ENCODE peak calls at places on chromosomes 11 and 22, in ten cellular contexts. One of them, this sample, is unnamed.

GRCh38 chr22:32844251-32844650 is 42.7 kb downstream of the TIMP3 start:
- DNase-seq in heart right ventricle: no peak
- DNase-seq in brain microvascular endothelial cell: no peak
- DNase-seq in tibial artery: no peak
- DNase-seq in lower lobe of right lung: no peak
- DNase-seq in IMR-90: no peak
- DNase-seq in breast epithelium: no peak
- DNase-seq in prostate gland: no peak
- DNase-seq in cardiac fibroblast: no peak
- DNase-seq in astrocyte of the cerebellum: no peak
- DNase-seq in this sample: no peak

GRCh38 chr11:42043312-42043711 is 583.9 kb upstream of the LRRC4C start:
- DNase-seq in tibial artery: no peak
- DNase-seq in prostate gland: no peak
- DNase-seq in cardiac fibroblast: peak
- DNase-seq in heart right ventricle: no peak
- DNase-seq in IMR-90: no peak
- DNase-seq in astrocyte of the cerebellum: no peak
- DNase-seq in breast epithelium: no peak
- DNase-seq in lower lobe of right lung: no peak
- DNase-seq in brain microvascular endothelial cell: peak
- DNase-seq in this sample: no peak

GRCh38 chr11:110710520-110711381 is 1.5 kb downstream of the ARHGAP20 start:
- DNase-seq in IMR-90: peak
- DNase-seq in brain microvascular endothelial cell: no peak
- DNase-seq in lower lobe of right lung: peak
- DNase-seq in tibial artery: peak
- DNase-seq in cardiac fibroblast: peak
- DNase-seq in prostate gland: peak
- DNase-seq in heart right ventricle: peak
- DNase-seq in astrocyte of the cerebellum: no peak
- DNase-seq in breast epithelium: peak
- DNase-seq in this sample: no peak

GRCh38 chr11:12235945-12236743 is 125.8 kb downstream of the MICAL2 start:
- DNase-seq in astrocyte of the cerebellum: peak
- DNase-seq in cardiac fibroblast: peak
- DNase-seq in breast epithelium: peak
- DNase-seq in heart right ventricle: no peak
- DNase-seq in lower lobe of right lung: no peak
- DNase-seq in IMR-90: peak
- DNase-seq in tibial artery: peak
- DNase-seq in brain microvascular endothelial cell: peak
- DNase-seq in prostate gland: peak
- DNase-seq in this sample: peak

GRCh38 chr11:43866520-43866919 is 14.1 kb upstream of the ALKBH3 start:
- DNase-seq in IMR-90: peak
- DNase-seq in breast epithelium: no peak
- DNase-seq in prostate gland: no peak
- DNase-seq in heart right ventricle: no peak
- DNase-seq in brain microvascular endothelial cell: peak
- DNase-seq in tibial artery: no peak
- DNase-seq in lower lobe of right lung: no peak
- DNase-seq in cardiac fibroblast: peak
- DNase-seq in astrocyte of the cerebellum: no peak
- DNase-seq in this sample: no peak

GRCh38 chr11:5624489-5625278 is at the start of gene TRIM34:
- DNase-seq in lower lobe of right lung: no peak
- DNase-seq in brain microvascular endothelial cell: peak
- DNase-seq in heart right ventricle: peak
- DNase-seq in astrocyte of the cerebellum: peak
- DNase-seq in prostate gland: peak
- DNase-seq in IMR-90: peak
- DNase-seq in cardiac fibroblast: peak
- DNase-seq in breast epithelium: peak
- DNase-seq in tibial artery: peak
- DNase-seq in this sample: peak

GRCh38 chr22:27612075-27612474 is 189.5 kb downstream of the MN1 start:
- DNase-seq in tibial artery: no peak
- DNase-seq in brain microvascular endothelial cell: no peak
- DNase-seq in breast epithelium: no peak
- DNase-seq in cardiac fibroblast: no peak
- DNase-seq in astrocyte of the cerebellum: no peak
- DNase-seq in lower lobe of right lung: no peak
- DNase-seq in heart right ventricle: no peak
- DNase-seq in prostate gland: no peak
- DNase-seq in IMR-90: no peak
- DNase-seq in this sample: no peak

GRCh38 chr11:121048464-121049233 is 24.7 kb downstream of the TBCEL start:
- DNase-seq in heart right ventricle: no peak
- DNase-seq in lower lobe of right lung: no peak
- DNase-seq in tibial artery: no peak
- DNase-seq in breast epithelium: no peak
- DNase-seq in prostate gland: no peak
- DNase-seq in cardiac fibroblast: peak
- DNase-seq in astrocyte of the cerebellum: no peak
- DNase-seq in IMR-90: peak
- DNase-seq in brain microvascular endothelial cell: no peak
- DNase-seq in this sample: no peak

DNA sequence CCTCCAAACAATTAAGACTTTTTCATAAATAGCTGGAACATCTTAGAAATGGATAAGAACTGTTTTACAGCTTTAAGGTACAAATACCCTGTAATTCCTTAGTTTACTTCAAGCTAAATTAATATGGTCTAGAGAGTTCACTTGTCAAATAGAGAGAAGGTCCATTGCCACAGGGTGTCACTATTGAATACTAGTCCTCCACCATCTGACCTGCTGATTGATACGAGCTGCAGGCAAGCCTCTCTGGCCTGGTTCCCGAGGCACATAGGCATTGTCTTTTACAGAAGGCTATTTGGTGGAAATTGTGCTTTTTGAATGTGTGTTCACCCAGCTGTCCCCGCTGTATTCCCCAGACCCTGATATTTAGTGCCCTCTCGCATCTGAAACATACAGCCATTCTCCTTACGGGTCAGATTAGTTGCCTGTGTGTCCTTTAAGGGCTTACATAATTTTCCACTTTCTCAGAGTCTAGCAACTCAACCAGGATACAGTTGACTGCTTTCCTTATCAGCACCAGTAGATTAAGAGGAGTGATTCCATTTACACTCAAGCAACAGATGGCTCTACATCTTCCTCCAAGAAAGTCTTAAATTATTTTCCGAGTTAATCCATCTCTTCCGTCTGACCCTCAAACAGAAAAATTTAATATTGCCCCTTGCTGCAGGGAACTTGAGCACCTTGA is 788.8 kb upstream of the FAT3 start:
- DNase-seq in IMR-90: no peak
- DNase-seq in lower lobe of right lung: no peak
- DNase-seq in brain microvascular endothelial cell: no peak
- DNase-seq in astrocyte of the cerebellum: no peak
- DNase-seq in heart right ventricle: no peak
- DNase-seq in prostate gland: no peak
- DNase-seq in tibial artery: no peak
- DNase-seq in breast epithelium: no peak
- DNase-seq in cardiac fibroblast: no peak
- DNase-seq in this sample: no peak
- TF ChIP-seq CTCF in IMR-90: no peak
- TF ChIP-seq CTCF in lower lobe of right lung: no peak
- TF ChIP-seq CTCF in brain microvascular endothelial cell: no peak
- TF ChIP-seq CTCF in astrocyte of the cerebellum: no peak
- TF ChIP-seq CTCF in heart right ventricle: no peak
- TF ChIP-seq CTCF in prostate gland: no peak
- TF ChIP-seq CTCF in tibial artery: no peak
- TF ChIP-seq CTCF in breast epithelium: no peak
- TF ChIP-seq CTCF in cardiac fibroblast: no peak
- TF ChIP-seq CTCF in this sample: no peak

GRCh38 chr22:48090332-48090672 is 1327.9 kb downstream of the TBC1D22A start:
- DNase-seq in breast epithelium: no peak
- DNase-seq in tibial artery: no peak
- DNase-seq in IMR-90: no peak
- DNase-seq in astrocyte of the cerebellum: no peak
- DNase-seq in heart right ventricle: no peak
- DNase-seq in cardiac fibroblast: no peak
- DNase-seq in lower lobe of right lung: no peak
- DNase-seq in prostate gland: no peak
- DNase-seq in brain microvascular endothelial cell: no peak
- DNase-seq in this sample: no peak
- H3K4me3 ChIP-seq in breast epithelium: peak
- H3K4me3 ChIP-seq in tibial artery: no peak
- H3K4me3 ChIP-seq in IMR-90: no peak
- H3K4me3 ChIP-seq in astrocyte of the cerebellum: no peak
- H3K4me3 ChIP-seq in heart right ventricle: peak
- H3K4me3 ChIP-seq in cardiac fibroblast: no peak
- H3K4me3 ChIP-seq in lower lobe of right lung: peak
- H3K4me3 ChIP-seq in prostate gland: no peak
- H3K4me3 ChIP-seq in brain microvascular endothelial cell: no peak
- H3K4me3 ChIP-seq in this sample: no peak

GRCh38 chr11:36261094-36261493 is 28.1 kb downstream of the COMMD9 start:
- DNase-seq in cardiac fibroblast: no peak
- DNase-seq in IMR-90: no peak
- DNase-seq in lower lobe of right lung: no peak
- DNase-seq in breast epithelium: no peak
- DNase-seq in heart right ventricle: no peak
- DNase-seq in tibial artery: no peak
- DNase-seq in prostate gland: no peak
- DNase-seq in brain microvascular endothelial cell: no peak
- DNase-seq in astrocyte of the cerebellum: no peak
- DNase-seq in this sample: no peak

GRCh38 chr11:36264011-36264410 is 25.2 kb downstream of the COMMD9 start:
- DNase-seq in IMR-90: no peak
- DNase-seq in tibial artery: no peak
- DNase-seq in prostate gland: no peak
- DNase-seq in heart right ventricle: no peak
- DNase-seq in astrocyte of the cerebellum: no peak
- DNase-seq in lower lobe of right lung: no peak
- DNase-seq in breast epithelium: no peak
- DNase-seq in brain microvascular endothelial cell: no peak
- DNase-seq in cardiac fibroblast: no peak
- DNase-seq in this sample: no peak

GRCh38 chr11:36257351-36257750 is 31.9 kb downstream of the COMMD9 start:
- DNase-seq in lower lobe of right lung: no peak
- DNase-seq in tibial artery: no peak
- DNase-seq in brain microvascular endothelial cell: no peak
- DNase-seq in IMR-90: peak
- DNase-seq in breast epithelium: no peak
- DNase-seq in astrocyte of the cerebellum: no peak
- DNase-seq in prostate gland: no peak
- DNase-seq in cardiac fibroblast: peak
- DNase-seq in heart right ventricle: no peak
- DNase-seq in this sample: no peak

GRCh38 chr11:36254739-36255138 is 34.5 kb downstream of the COMMD9 start:
- DNase-seq in breast epithelium: no peak
- DNase-seq in tibial artery: no peak
- DNase-seq in IMR-90: peak
- DNase-seq in brain microvascular endothelial cell: no peak
- DNase-seq in astrocyte of the cerebellum: no peak
- DNase-seq in lower lobe of right lung: no peak
- DNase-seq in cardiac fibroblast: peak
- DNase-seq in heart right ventricle: no peak
- DNase-seq in prostate gland: no peak
- DNase-seq in this sample: no peak

DNA sequence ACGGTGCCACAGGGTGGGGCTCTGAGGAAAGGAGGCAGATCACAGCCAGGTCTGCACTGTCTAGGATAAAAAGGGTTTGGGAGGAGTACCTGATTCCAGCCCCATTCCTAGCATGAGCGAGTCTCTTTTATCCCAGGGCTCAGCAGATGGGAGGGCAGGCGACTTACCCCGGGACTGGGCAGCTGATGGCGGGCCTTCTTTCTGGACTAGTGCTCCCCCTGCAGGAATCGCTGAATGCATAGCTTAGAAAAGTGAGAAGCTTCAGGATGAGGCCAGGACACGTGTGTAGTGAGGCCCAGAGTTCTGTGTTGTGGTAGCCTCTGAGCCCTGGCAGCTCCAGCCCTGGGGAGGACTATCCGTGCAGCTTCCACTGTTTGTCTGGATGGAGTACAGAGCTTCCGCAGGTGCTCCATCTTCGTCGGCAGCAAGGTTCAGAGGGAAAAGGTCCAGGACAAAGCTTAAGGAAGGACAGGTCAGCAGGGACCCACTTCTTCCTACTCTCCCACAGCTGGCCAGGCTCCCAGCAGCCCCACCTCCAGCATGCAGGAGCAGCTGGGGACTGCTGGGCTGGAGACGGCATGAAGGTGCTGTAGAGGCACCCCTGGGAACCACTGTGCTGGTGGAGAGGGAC is 30.4 kb downstream of the COMMD9 start:
- DNase-seq in lower lobe of right lung: no peak
- DNase-seq in IMR-90: peak
- DNase-seq in cardiac fibroblast: peak
- DNase-seq in brain microvascular endothelial cell: peak
- DNase-seq in breast epithelium: no peak
- DNase-seq in prostate gland: peak
- DNase-seq in astrocyte of the cerebellum: peak
- DNase-seq in heart right ventricle: peak
- DNase-seq in tibial artery: peak
- DNase-seq in this sample: peak
- TF ChIP-seq CTCF in lower lobe of right lung: peak
- TF ChIP-seq CTCF in IMR-90: peak
- TF ChIP-seq CTCF in cardiac fibroblast: peak
- TF ChIP-seq CTCF in brain microvascular endothelial cell: peak
- TF ChIP-seq CTCF in breast epithelium: peak
- TF ChIP-seq CTCF in prostate gland: peak
- TF ChIP-seq CTCF in astrocyte of the cerebellum: peak
- TF ChIP-seq CTCF in heart right ventricle: peak
- TF ChIP-seq CTCF in tibial artery: peak
- TF ChIP-seq CTCF in this sample: peak

GRCh38 chr22:39316440-39317083 is 2.9 kb downstream of the RPL3 start:
- DNase-seq in tibial artery: peak
- DNase-seq in lower lobe of right lung: peak
- DNase-seq in astrocyte of the cerebellum: peak
- DNase-seq in cardiac fibroblast: peak
- DNase-seq in brain microvascular endothelial cell: peak
- DNase-seq in IMR-90: peak
- DNase-seq in breast epithelium: peak
- DNase-seq in prostate gland: peak
- DNase-seq in heart right ventricle: peak
- DNase-seq in this sample: peak

GRCh38 chr22:39318507-39319283 is 728 bp downstream of the RPL3 start:
- DNase-seq in brain microvascular endothelial cell: peak
- DNase-seq in prostate gland: no peak
- DNase-seq in breast epithelium: peak
- DNase-seq in IMR-90: no peak
- DNase-seq in astrocyte of the cerebellum: no peak
- DNase-seq in lower lobe of right lung: no peak
- DNase-seq in heart right ventricle: no peak
- DNase-seq in tibial artery: no peak
- DNase-seq in cardiac fibroblast: no peak
- DNase-seq in this sample: no peak

GRCh38 chr22:39315389-39315788 is 4.0 kb downstream of the RPL3 start:
- DNase-seq in cardiac fibroblast: no peak
- DNase-seq in IMR-90: no peak
- DNase-seq in astrocyte of the cerebellum: no peak
- DNase-seq in breast epithelium: no peak
- DNase-seq in heart right ventricle: no peak
- DNase-seq in prostate gland: no peak
- DNase-seq in brain microvascular endothelial cell: no peak
- DNase-seq in lower lobe of right lung: no peak
- DNase-seq in tibial artery: no peak
- DNase-seq in this sample: no peak

GRCh38 chr22:39317756-39318506 is 1.5 kb downstream of the RPL3 start:
- DNase-seq in cardiac fibroblast: peak
- DNase-seq in brain microvascular endothelial cell: peak
- DNase-seq in IMR-90: peak
- DNase-seq in astrocyte of the cerebellum: no peak
- DNase-seq in tibial artery: no peak
- DNase-seq in prostate gland: no peak
- DNase-seq in breast epithelium: no peak
- DNase-seq in heart right ventricle: no peak
- DNase-seq in lower lobe of right lung: no peak
- DNase-seq in this sample: no peak

DNA sequence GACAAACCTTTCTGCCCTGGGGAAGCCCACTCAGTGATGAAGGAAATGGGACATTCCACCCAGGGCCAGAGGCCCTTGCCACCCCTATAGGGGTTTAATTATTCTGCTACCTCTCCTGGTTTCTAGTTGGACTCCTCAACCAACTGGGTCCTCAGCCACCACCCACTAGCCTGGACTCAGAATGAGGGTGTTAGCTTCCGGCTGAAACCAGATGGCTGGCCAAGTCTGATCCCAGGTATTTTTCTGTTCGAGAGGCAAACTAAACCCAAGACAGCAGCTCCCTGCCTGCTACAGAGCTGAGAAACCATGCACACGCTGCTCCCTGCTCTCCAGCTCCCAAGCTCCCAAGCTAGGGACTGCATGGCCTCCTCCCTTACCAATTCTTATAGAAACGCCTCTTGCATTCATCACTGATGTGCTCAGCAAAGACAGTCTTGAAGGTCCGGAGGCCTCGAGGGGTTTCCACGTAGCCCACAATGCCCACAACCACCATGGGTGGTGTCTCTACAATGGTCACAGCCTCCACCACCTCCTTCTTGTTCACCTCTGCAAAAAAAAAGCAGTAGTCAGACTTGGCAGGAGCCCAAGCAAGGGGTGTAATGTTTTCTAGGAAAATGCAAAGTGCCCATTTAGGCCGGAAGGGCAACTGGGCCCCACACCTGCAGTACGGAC is 2.2 kb downstream of the RPL3 start:
- DNase-seq in prostate gland: no peak
- DNase-seq in IMR-90: no peak
- DNase-seq in astrocyte of the cerebellum: no peak
- DNase-seq in breast epithelium: no peak
- DNase-seq in tibial artery: no peak
- DNase-seq in brain microvascular endothelial cell: no peak
- DNase-seq in cardiac fibroblast: peak
- DNase-seq in heart right ventricle: no peak
- DNase-seq in lower lobe of right lung: peak
- DNase-seq in this sample: no peak
- H3K4me3 ChIP-seq in prostate gland: no peak
- H3K4me3 ChIP-seq in IMR-90: peak
- H3K4me3 ChIP-seq in astrocyte of the cerebellum: peak
- H3K4me3 ChIP-seq in breast epithelium: peak
- H3K4me3 ChIP-seq in tibial artery: no peak
- H3K4me3 ChIP-seq in brain microvascular endothelial cell: peak
- H3K4me3 ChIP-seq in cardiac fibroblast: peak
- H3K4me3 ChIP-seq in heart right ventricle: peak
- H3K4me3 ChIP-seq in lower lobe of right lung: peak
- H3K4me3 ChIP-seq in this sample: peak